ENCODE peak calls at places on chromosomes 12 and 14, in nine cellular contexts. One of them, this sample, is unnamed.

GRCh38 chr14:99751539-99752485 is 41.4 kb upstream of the EML1 start:
- DNase-seq in RPMI7951: peak; percentile 67
- DNase-seq in astrocyte: peak; percentile 61
- DNase-seq in tibial artery: no peak
- DNase-seq in endothelial cell: no peak
- DNase-seq in stimulated activated CD4-positive, alpha-beta T cell treated with anti-CD3 and anti-CD28 coated beads, Interleukin-2, amount 100 ng/mL, for 24 hours: no peak
- DNase-seq in transverse colon: no peak
- DNase-seq in H4: peak; percentile 43
- DNase-seq in NCI-H510A: no peak
- DNase-seq in this sample: no peak

GRCh38 chr14:21055473-21056117 is 2.0 kb upstream of the RNASE8 start:
- DNase-seq in endothelial cell: no peak
- DNase-seq in H4: no peak
- DNase-seq in RPMI7951: no peak
- DNase-seq in astrocyte: no peak
- DNase-seq in NCI-H510A: no peak
- DNase-seq in stimulated activated CD4-positive, alpha-beta T cell treated with anti-CD3 and anti-CD28 coated beads, Interleukin-2, amount 100 ng/mL, for 24 hours: no peak
- DNase-seq in transverse colon: peak; percentile 67
- DNase-seq in tibial artery: no peak
- DNase-seq in this sample: no peak

GRCh38 chr12:113473942-113474341 is 2.3 kb upstream of the LHX5 start:
- DNase-seq in RPMI7951: no peak
- DNase-seq in endothelial cell: no peak
- DNase-seq in NCI-H510A: no peak
- DNase-seq in H4: no peak
- DNase-seq in tibial artery: no peak
- DNase-seq in astrocyte: no peak
- DNase-seq in stimulated activated CD4-positive, alpha-beta T cell treated with anti-CD3 and anti-CD28 coated beads, Interleukin-2, amount 100 ng/mL, for 24 hours: no peak
- DNase-seq in transverse colon: no peak
- DNase-seq in this sample: peak; percentile 48

GRCh38 chr14:68772761-68773381 is 20.0 kb downstream of the ZFP36L1 start:
- DNase-seq in tibial artery: no peak
- DNase-seq in endothelial cell: no peak
- DNase-seq in astrocyte: no peak
- DNase-seq in NCI-H510A: no peak
- DNase-seq in H4: no peak
- DNase-seq in RPMI7951: no peak
- DNase-seq in stimulated activated CD4-positive, alpha-beta T cell treated with anti-CD3 and anti-CD28 coated beads, Interleukin-2, amount 100 ng/mL, for 24 hours: no peak
- DNase-seq in transverse colon: no peak
- DNase-seq in this sample: no peak

GRCh38 chr14:91508105-91508504 is 2.0 kb downstream of the PPP4R3A start:
- DNase-seq in tibial artery: no peak
- DNase-seq in astrocyte: no peak
- DNase-seq in stimulated activated CD4-positive, alpha-beta T cell treated with anti-CD3 and anti-CD28 coated beads, Interleukin-2, amount 100 ng/mL, for 24 hours: no peak
- DNase-seq in H4: no peak
- DNase-seq in transverse colon: no peak
- DNase-seq in RPMI7951: no peak
- DNase-seq in endothelial cell: no peak
- DNase-seq in NCI-H510A: no peak
- DNase-seq in this sample: no peak

GRCh38 chr12:98922871-98923270 is 277.8 kb downstream of the APAF1 start:
- DNase-seq in stimulated activated CD4-positive, alpha-beta T cell treated with anti-CD3 and anti-CD28 coated beads, Interleukin-2, amount 100 ng/mL, for 24 hours: no peak
- DNase-seq in H4: no peak
- DNase-seq in transverse colon: no peak
- DNase-seq in NCI-H510A: no peak
- DNase-seq in RPMI7951: no peak
- DNase-seq in endothelial cell: no peak
- DNase-seq in astrocyte: no peak
- DNase-seq in tibial artery: no peak
- DNase-seq in this sample: no peak

GRCh38 chr12:115597157-115597712 is 680.3 kb downstream of the MED13L start:
- DNase-seq in RPMI7951: peak; percentile 92
- DNase-seq in NCI-H510A: no peak
- DNase-seq in stimulated activated CD4-positive, alpha-beta T cell treated with anti-CD3 and anti-CD28 coated beads, Interleukin-2, amount 100 ng/mL, for 24 hours: no peak
- DNase-seq in tibial artery: no peak
- DNase-seq in transverse colon: no peak
- DNase-seq in endothelial cell: no peak
- DNase-seq in H4: peak; percentile 84
- DNase-seq in astrocyte: peak; percentile 88
- DNase-seq in this sample: peak; percentile 42

GRCh38 chr12:132560831-132561783 is 49.3 kb downstream of the LRCOL1 start:
- DNase-seq in astrocyte: no peak
- DNase-seq in tibial artery: no peak
- DNase-seq in stimulated activated CD4-positive, alpha-beta T cell treated with anti-CD3 and anti-CD28 coated beads, Interleukin-2, amount 100 ng/mL, for 24 hours: peak; percentile 87
- DNase-seq in endothelial cell: peak; percentile 84
- DNase-seq in transverse colon: peak; percentile 73
- DNase-seq in H4: peak; percentile 42
- DNase-seq in NCI-H510A: peak; percentile 98
- DNase-seq in RPMI7951: peak; percentile 6
- DNase-seq in this sample: peak; percentile 90

GRCh38 chr14:68649461-68650189 is 143.2 kb downstream of the ZFP36L1 start:
- DNase-seq in stimulated activated CD4-positive, alpha-beta T cell treated with anti-CD3 and anti-CD28 coated beads, Interleukin-2, amount 100 ng/mL, for 24 hours: no peak
- DNase-seq in transverse colon: no peak
- DNase-seq in H4: no peak
- DNase-seq in astrocyte: peak; percentile 67
- DNase-seq in endothelial cell: no peak
- DNase-seq in NCI-H510A: no peak
- DNase-seq in tibial artery: peak; percentile 31
- DNase-seq in RPMI7951: peak; percentile 73
- DNase-seq in this sample: no peak

GRCh38 chr14:33657478-33657877 is 293.4 kb downstream of the EGLN3 start:
- DNase-seq in NCI-H510A: no peak
- DNase-seq in H4: no peak
- DNase-seq in tibial artery: no peak
- DNase-seq in endothelial cell: no peak
- DNase-seq in astrocyte: peak; percentile 30
- DNase-seq in stimulated activated CD4-positive, alpha-beta T cell treated with anti-CD3 and anti-CD28 coated beads, Interleukin-2, amount 100 ng/mL, for 24 hours: no peak
- DNase-seq in transverse colon: no peak
- DNase-seq in RPMI7951: no peak
- DNase-seq in this sample: no peak

GRCh38 chr12:122724641-122725243 is 5.9 kb downstream of the HCAR1 start:
- DNase-seq in tibial artery: no peak
- DNase-seq in stimulated activated CD4-positive, alpha-beta T cell treated with anti-CD3 and anti-CD28 coated beads, Interleukin-2, amount 100 ng/mL, for 24 hours: no peak
- DNase-seq in NCI-H510A: no peak
- DNase-seq in astrocyte: no peak
- DNase-seq in H4: no peak
- DNase-seq in RPMI7951: no peak
- DNase-seq in transverse colon: no peak
- DNase-seq in endothelial cell: no peak
- DNase-seq in this sample: no peak

GRCh38 chr12:12786371-12786715 is 884 bp downstream of the APOLD1 start:
- DNase-seq in transverse colon: no peak
- DNase-seq in endothelial cell: no peak
- DNase-seq in H4: no peak
- DNase-seq in astrocyte: no peak
- DNase-seq in RPMI7951: no peak
- DNase-seq in NCI-H510A: no peak
- DNase-seq in stimulated activated CD4-positive, alpha-beta T cell treated with anti-CD3 and anti-CD28 coated beads, Interleukin-2, amount 100 ng/mL, for 24 hours: no peak
- DNase-seq in tibial artery: no peak
- DNase-seq in this sample: no peak

GRCh38 chr12:77916276-77916675 is 85.6 kb downstream of the NAV3 start:
- DNase-seq in RPMI7951: no peak
- DNase-seq in astrocyte: no peak
- DNase-seq in stimulated activated CD4-positive, alpha-beta T cell treated with anti-CD3 and anti-CD28 coated beads, Interleukin-2, amount 100 ng/mL, for 24 hours: no peak
- DNase-seq in transverse colon: no peak
- DNase-seq in NCI-H510A: no peak
- DNase-seq in tibial artery: no peak
- DNase-seq in endothelial cell: no peak
- DNase-seq in H4: no peak
- DNase-seq in this sample: no peak

GRCh38 chr12:113727651-113728061 is 238.5 kb downstream of the RBM19 start:
- DNase-seq in RPMI7951: peak; percentile 54
- DNase-seq in astrocyte: peak; percentile 30
- DNase-seq in tibial artery: no peak
- DNase-seq in endothelial cell: no peak
- DNase-seq in NCI-H510A: no peak
- DNase-seq in H4: no peak
- DNase-seq in transverse colon: no peak
- DNase-seq in stimulated activated CD4-positive, alpha-beta T cell treated with anti-CD3 and anti-CD28 coated beads, Interleukin-2, amount 100 ng/mL, for 24 hours: no peak
- DNase-seq in this sample: peak; percentile 52

GRCh38 chr14:35117112-35117511 is 4.7 kb downstream of the PPP2R3C start:
- DNase-seq in tibial artery: no peak
- DNase-seq in H4: no peak
- DNase-seq in transverse colon: no peak
- DNase-seq in RPMI7951: no peak
- DNase-seq in NCI-H510A: no peak
- DNase-seq in stimulated activated CD4-positive, alpha-beta T cell treated with anti-CD3 and anti-CD28 coated beads, Interleukin-2, amount 100 ng/mL, for 24 hours: no peak
- DNase-seq in astrocyte: no peak
- DNase-seq in endothelial cell: no peak
- DNase-seq in this sample: no peak

GRCh38 chr12:52792185-52793029 is 3.5 kb downstream of the KRT3 start:
- DNase-seq in NCI-H510A: no peak
- DNase-seq in astrocyte: no peak
- DNase-seq in tibial artery: no peak
- DNase-seq in H4: no peak
- DNase-seq in RPMI7951: no peak
- DNase-seq in transverse colon: no peak
- DNase-seq in endothelial cell: no peak
- DNase-seq in stimulated activated CD4-positive, alpha-beta T cell treated with anti-CD3 and anti-CD28 coated beads, Interleukin-2, amount 100 ng/mL, for 24 hours: no peak
- DNase-seq in this sample: no peak

GRCh38 chr12:76587428-76588178 is 28.0 kb upstream of the OSBPL8 start:
- DNase-seq in astrocyte: no peak
- DNase-seq in tibial artery: no peak
- DNase-seq in endothelial cell: no peak
- DNase-seq in NCI-H510A: no peak
- DNase-seq in H4: no peak
- DNase-seq in transverse colon: no peak
- DNase-seq in RPMI7951: no peak
- DNase-seq in stimulated activated CD4-positive, alpha-beta T cell treated with anti-CD3 and anti-CD28 coated beads, Interleukin-2, amount 100 ng/mL, for 24 hours: no peak
- DNase-seq in this sample: no peak

GRCh38 chr12:80205960-80206359 is 106.6 kb downstream of the OTOGL start:
- DNase-seq in tibial artery: no peak
- DNase-seq in endothelial cell: no peak
- DNase-seq in H4: no peak
- DNase-seq in RPMI7951: no peak
- DNase-seq in transverse colon: no peak
- DNase-seq in astrocyte: no peak
- DNase-seq in stimulated activated CD4-positive, alpha-beta T cell treated with anti-CD3 and anti-CD28 coated beads, Interleukin-2, amount 100 ng/mL, for 24 hours: no peak
- DNase-seq in NCI-H510A: no peak
- DNase-seq in this sample: no peak

GRCh38 chr14:104870368-104871144 is 5.5 kb downstream of the CEP170B start:
- DNase-seq in endothelial cell: peak; percentile 66
- DNase-seq in tibial artery: peak; percentile 65
- DNase-seq in transverse colon: peak; percentile 44
- DNase-seq in RPMI7951: no peak
- DNase-seq in NCI-H510A: no peak
- DNase-seq in astrocyte: no peak
- DNase-seq in stimulated activated CD4-positive, alpha-beta T cell treated with anti-CD3 and anti-CD28 coated beads, Interleukin-2, amount 100 ng/mL, for 24 hours: peak; percentile 68
- DNase-seq in H4: no peak
- DNase-seq in this sample: no peak

GRCh38 chr14:52397844-52398243 is 83.7 kb downstream of the PTGER2 start:
- DNase-seq in endothelial cell: no peak
- DNase-seq in astrocyte: no peak
- DNase-seq in NCI-H510A: no peak
- DNase-seq in tibial artery: no peak
- DNase-seq in RPMI7951: no peak
- DNase-seq in stimulated activated CD4-positive, alpha-beta T cell treated with anti-CD3 and anti-CD28 coated beads, Interleukin-2, amount 100 ng/mL, for 24 hours: no peak
- DNase-seq in H4: no peak
- DNase-seq in transverse colon: no peak
- DNase-seq in this sample: no peak

GRCh38 chr14:38139926-38140325 is 67.8 kb upstream of the SSTR1 start:
- DNase-seq in astrocyte: no peak
- DNase-seq in transverse colon: no peak
- DNase-seq in tibial artery: no peak
- DNase-seq in NCI-H510A: no peak
- DNase-seq in endothelial cell: no peak
- DNase-seq in RPMI7951: no peak
- DNase-seq in stimulated activated CD4-positive, alpha-beta T cell treated with anti-CD3 and anti-CD28 coated beads, Interleukin-2, amount 100 ng/mL, for 24 hours: no peak
- DNase-seq in H4: no peak
- DNase-seq in this sample: no peak

GRCh38 chr14:33556382-33557121 is 394.3 kb downstream of the EGLN3 start:
- DNase-seq in RPMI7951: no peak
- DNase-seq in transverse colon: no peak
- DNase-seq in NCI-H510A: no peak
- DNase-seq in stimulated activated CD4-positive, alpha-beta T cell treated with anti-CD3 and anti-CD28 coated beads, Interleukin-2, amount 100 ng/mL, for 24 hours: no peak
- DNase-seq in H4: no peak
- DNase-seq in astrocyte: peak; percentile 52
- DNase-seq in tibial artery: no peak
- DNase-seq in endothelial cell: no peak
- DNase-seq in this sample: no peak

GRCh38 chr12:31274520-31275300 is 51.2 kb downstream of the SINHCAF start:
- DNase-seq in RPMI7951: no peak
- DNase-seq in H4: no peak
- DNase-seq in astrocyte: no peak
- DNase-seq in tibial artery: no peak
- DNase-seq in stimulated activated CD4-positive, alpha-beta T cell treated with anti-CD3 and anti-CD28 coated beads, Interleukin-2, amount 100 ng/mL, for 24 hours: no peak
- DNase-seq in endothelial cell: no peak
- DNase-seq in transverse colon: no peak
- DNase-seq in NCI-H510A: no peak
- DNase-seq in this sample: no peak

GRCh38 chr14:104524726-104525125 is 54.8 kb upstream of the C14orf180 start:
- DNase-seq in transverse colon: no peak
- DNase-seq in tibial artery: peak; percentile 40
- DNase-seq in astrocyte: no peak
- DNase-seq in endothelial cell: no peak
- DNase-seq in H4: no peak
- DNase-seq in stimulated activated CD4-positive, alpha-beta T cell treated with anti-CD3 and anti-CD28 coated beads, Interleukin-2, amount 100 ng/mL, for 24 hours: no peak
- DNase-seq in RPMI7951: no peak
- DNase-seq in NCI-H510A: no peak
- DNase-seq in this sample: no peak